ENCODE peak calls at places on chromosomes 6 and 20, in ten cellular contexts. I is MM.1S; Z is spleen; R is suprapubic skin; S is heart right ventricle; V is body of pancreas; C is pancreas; N is SJCRH30; J is HAP-1; U is CD4-positive, CD25-positive, alpha-beta regulatory T cell. G is an unnamed sample. For H3K4me1 and H3K36me3, the result is how much of the 10 kb centered on the place peaks cover.

GRCh38 chr6:132020138-132020551 is 69.0 kb upstream of the CCN2 start:
- DNase-seq in I (no peak), Z (no peak), R (peak), S (no peak), V (no peak), C (peak), N (no peak), J (no peak), U (no peak), G (peak)

GRCh38 chr6:75759207-75759606 is 10.2 kb downstream of the MYO6 start:
- DNase-seq in I (no peak), Z (no peak), R (no peak), S (no peak), V (no peak), C (no peak), N (no peak), J (peak), U (no peak), G (no peak)

GRCh38 chr20:63357921-63358905 is 2.9 kb downstream of the CHRNA4 start:
- DNase-seq in I (no peak), Z (no peak), R (no peak), S (peak), V (peak), C (peak), N (no peak), J (no peak), U (no peak), G (no peak)

GRCh38 chr20:23022849-23023248 is 12.3 kb upstream of the SSTR4 start:
- DNase-seq in I (no peak), Z (no peak), R (no peak), S (no peak), V (no peak), C (no peak), N (no peak), J (no peak), U (no peak), G (no peak)

GRCh38 chr6:122838060-122838780 is 49.2 kb downstream of the SMPDL3A start:
- DNase-seq in I (peak), Z (no peak), R (no peak), S (no peak), V (no peak), C (no peak), N (no peak), J (peak), U (no peak), G (no peak)

GRCh38 chr6:27188206-27188884 is 59.2 kb upstream of the PRSS16 start:
- DNase-seq in I (peak), Z (peak), R (no peak), S (peak), V (peak), C (peak), N (peak), J (peak), U (peak), G (peak)

GRCh38 chr6:34543421-34543820 is 12.7 kb downstream of the SPDEF start:
- DNase-seq in I (no peak), Z (no peak), R (no peak), S (no peak), V (no peak), C (no peak), N (no peak), J (no peak), U (no peak), G (no peak)

GRCh38 chr20:58174708-58175287 is 53.7 kb downstream of the ANKRD60 start:
- DNase-seq in I (no peak), Z (no peak), R (no peak), S (peak), V (no peak), C (no peak), N (peak), J (no peak), U (no peak), G (peak)

GRCh38 chr6:38460216-38460615 is 179.5 kb downstream of the BTBD9 start:
- DNase-seq in I (no peak), Z (no peak), R (no peak), S (no peak), V (no peak), C (no peak), N (no peak), J (no peak), U (no peak), G (no peak)

GRCh38 chr6:44917430-44917829 is 410.7 kb upstream of the RUNX2 start:
- DNase-seq in I (no peak), Z (no peak), R (no peak), S (no peak), V (no peak), C (no peak), N (no peak), J (no peak), U (no peak), G (no peak)

GRCh38 chr6:1846611-1847010 is 236.9 kb downstream of the FOXC1 start:
- DNase-seq in I (no peak), Z (no peak), R (no peak), S (no peak), V (no peak), C (no peak), N (no peak), J (no peak), U (no peak), G (no peak)

DNA sequence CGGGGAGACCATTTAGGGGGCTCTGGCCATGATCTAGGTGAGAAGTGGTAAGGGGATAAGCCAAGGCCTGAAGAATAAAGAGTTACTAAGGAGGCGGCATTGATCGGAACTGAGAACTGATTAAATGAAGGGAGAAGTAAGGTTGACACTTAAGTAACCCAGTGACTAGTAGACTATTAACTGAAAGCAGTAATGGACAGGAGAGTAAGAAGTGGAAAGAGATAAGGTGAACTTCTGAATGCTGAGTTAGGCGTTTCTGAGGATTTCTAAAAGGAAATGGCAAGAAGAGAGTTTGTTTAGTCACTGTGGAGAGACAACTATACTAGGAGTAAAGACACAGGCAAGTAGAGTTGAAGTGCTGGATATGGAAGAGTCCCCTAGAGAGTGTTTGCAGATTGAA is 1.9 kb downstream of the ABCF1 start:
- DNase-seq in I (no peak), Z (no peak), R (no peak), S (no peak), V (no peak), C (no peak), N (no peak), J (no peak), U (no peak), G (no peak)
- H3K4me3 ChIP-seq in I (peak), Z (no peak), R (no peak), S (no peak), V (no peak), C (no peak), N (no peak), J (no peak), U (peak), G (no peak)

DNA sequence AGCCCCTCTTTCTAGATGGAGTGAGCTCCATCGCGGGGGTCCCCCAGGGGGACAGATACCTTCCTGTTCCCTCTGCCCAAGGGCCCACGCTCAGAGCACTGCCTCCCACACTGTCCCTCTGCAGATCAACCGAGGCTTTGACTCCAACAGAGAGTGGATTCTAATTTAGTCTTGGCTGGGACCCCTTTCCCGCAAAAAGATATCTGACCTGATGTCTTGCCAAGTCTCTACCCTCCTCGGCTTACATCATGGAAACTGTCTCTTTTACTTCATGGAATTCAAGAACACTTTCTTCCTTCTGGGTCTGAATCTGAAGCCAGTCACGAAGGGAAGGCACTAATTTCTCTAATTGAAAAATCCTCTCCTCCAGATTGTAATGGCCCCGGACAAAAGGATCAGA is 278.0 kb downstream of the BMP7 start:
- DNase-seq in I (no peak), Z (no peak), R (no peak), S (no peak), V (no peak), C (no peak), N (no peak), J (no peak), U (no peak), G (no peak)
- H3K4me1 ChIP-seq in I (under half), Z (under half), R (under half), S (under half), V (under half), C (under half), N (under half), J (under half), U (under half), G (under half)

GRCh38 chr6:20416567-20417345 is 15.1 kb downstream of the E2F3 start:
- DNase-seq in I (no peak), Z (no peak), R (no peak), S (no peak), V (no peak), C (no peak), N (no peak), J (peak), U (no peak), G (no peak)
- H3K36me3 ChIP-seq in I (under half), Z (under half), R (under half), S (under half), V (under half), C (under half), N (under half), J (under half), U (under half), G (under half)

GRCh38 chr20:48656661-48657211 is 171.1 kb downstream of the PREX1 start:
- DNase-seq in I (no peak), Z (peak), R (no peak), S (no peak), V (no peak), C (no peak), N (peak), J (peak), U (no peak), G (no peak)
- H3K4me3 ChIP-seq in I (no peak), Z (no peak), R (no peak), S (no peak), V (no peak), C (no peak), N (no peak), J (no peak), U (no peak), G (no peak)

GRCh38 chr6:25341923-25342619 is 62.9 kb downstream of the CARMIL1 start:
- DNase-seq in I (no peak), Z (no peak), R (no peak), S (no peak), V (no peak), C (no peak), N (no peak), J (no peak), U (no peak), G (no peak)
- H3K4me1 ChIP-seq in I (under half), Z (under half), R (under half), S (under half), V (under half), C (under half), N (under half), J (under half), U (under half), G (under half)

DNA sequence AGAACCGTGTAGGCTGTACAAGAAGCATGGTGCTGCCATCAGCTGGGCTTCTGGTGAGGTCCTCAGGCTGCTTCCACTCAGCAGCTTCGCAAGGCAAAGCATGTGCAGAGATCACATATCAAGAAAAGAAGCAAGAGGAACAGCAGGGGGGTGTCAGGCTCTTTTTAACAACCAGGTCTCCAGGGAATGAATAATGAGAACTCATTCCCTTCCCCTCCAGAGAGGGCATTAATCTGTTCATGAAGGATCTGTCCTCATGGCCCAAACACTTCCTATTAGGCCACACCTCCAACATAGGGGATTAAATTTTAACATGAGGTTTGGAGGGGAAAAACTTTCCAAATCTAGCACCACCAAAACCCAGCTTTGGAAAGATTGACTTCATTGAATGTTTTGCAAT is 20.0 kb downstream of the GINM1 start:
- DNase-seq in I (no peak), Z (no peak), R (no peak), S (no peak), V (no peak), C (no peak), N (no peak), J (no peak), U (no peak), G (no peak)
- H3K36me3 ChIP-seq in I (under half), Z (half or more), R (half or more), S (half or more), V (under half), C (under half), N (half or more), J (under half), U (half or more), G (under half)